ENCODE peak calls at places on chromosomes 16 and 17, in four cellular contexts. U, K, D and M are unnamed samples.

GRCh38 chr17:69609495-69610315 is 195.2 kb downstream of the MAP2K6 start:
- DNase-seq in D (no peak), K (no peak), U (no peak), M (no peak)

GRCh38 chr17:42775534-42776098 is 2.4 kb downstream of the VPS25 start:
- DNase-seq in D (no peak), K (no peak), U (no peak), M (no peak)

GRCh38 chr17:39701784-39702422 is 2.0 kb downstream of the ERBB2 start:
- DNase-seq in U (no peak), K (no peak), D (no peak), M (no peak)

GRCh38 chr16:87273471-87274030 is 43.6 kb downstream of the C16orf95 start:
- DNase-seq in K (no peak), D (no peak), U (no peak), M (no peak)

GRCh38 chr17:60695960-60696359 is 18.3 kb downstream of the BCAS3 start:
- DNase-seq in D (no peak), K (no peak), U (no peak), M (no peak)

GRCh38 chr17:45316271-45317112 is at the start of gene MAP3K14:
- DNase-seq in D (peak), K (peak), U (peak), M (peak)

GRCh38 chr17:65438173-65438572 is 123.3 kb downstream of the AXIN2 start:
- DNase-seq in D (no peak), U (no peak), K (no peak), M (no peak)

GRCh38 chr16:87201052-87201451 is 116.1 kb downstream of the C16orf95 start:
- DNase-seq in D (no peak), K (no peak), U (peak), M (no peak)

GRCh38 chr17:7260601-7261376 is 1.5 kb downstream of the CLDN7 start:
- DNase-seq in U (no peak), K (no peak), D (peak), M (no peak)

GRCh38 chr17:34249497-34249877 is 5.6 kb upstream of the CCL2 start:
- DNase-seq in K (no peak), U (no peak), D (no peak), M (no peak)

GRCh38 chr17:82931696-82932060 is 91.9 kb upstream of the ZNF750 start:
- DNase-seq in U (peak), K (no peak), D (no peak), M (peak)

GRCh38 chr16:50121721-50122445 is 31.2 kb upstream of the TENT4B start:
- DNase-seq in U (no peak), K (no peak), D (peak), M (no peak)

GRCh38 chr16:48318630-48319029 is 66.6 kb downstream of the SIAH1 start:
- DNase-seq in U (no peak), D (peak), K (no peak), M (no peak)

GRCh38 chr16:86647561-86647960 is 69.2 kb downstream of the FOXL1 start:
- DNase-seq in D (no peak), K (no peak), U (no peak), M (no peak)

GRCh38 chr16:82598766-82599165 is 28.0 kb upstream of the CDH13 start:
- DNase-seq in K (no peak), U (no peak), D (no peak), M (no peak)

GRCh38 chr17:46003907-46004748 is 5.1 kb downstream of the STH start:
- DNase-seq in K (no peak), U (no peak), D (no peak), M (peak)

GRCh38 chr17:27760069-27760885 is 40.1 kb downstream of the NOS2 start:
- DNase-seq in U (peak), D (peak), K (peak), M (peak)

GRCh38 chr17:76132574-76133338 is 8.3 kb downstream of the FOXJ1 start:
- DNase-seq in D (no peak), K (no peak), U (no peak), M (no peak)

GRCh38 chr17:7858487-7858832 is 657 bp downstream of the CYB5D1 start:
- DNase-seq in D (peak), K (peak), U (no peak), M (no peak)

GRCh38 chr17:31216053-31216751 is 80.8 kb downstream of the OMG start:
- DNase-seq in D (no peak), U (peak), K (no peak), M (no peak)

GRCh38 chr17:47694018-47694817 is at the start of gene TBKBP1:
- DNase-seq in U (peak), D (peak), K (peak), M (no peak)

GRCh38 chr16:89864421-89864820 is 9.0 kb upstream of the TCF25 start:
- DNase-seq in D (no peak), K (no peak), U (no peak), M (no peak)

GRCh38 chr17:21282231-21282630 is 2.3 kb upstream of the MAP2K3 start:
- DNase-seq in D (no peak), K (no peak), U (no peak), M (no peak)

GRCh38 chr17:17781591-17782424 is 55.0 kb downstream of the SREBF1 start:
- DNase-seq in U (peak), K (peak), D (no peak), M (peak)

GRCh38 chr17:17906418-17907215 is 65.6 kb downstream of the TOM1L2 start:
- DNase-seq in D (no peak), K (no peak), U (no peak), M (no peak)

GRCh38 chr16:57380671-57381462 is 8.6 kb downstream of the CX3CL1 start:
- DNase-seq in D (no peak), U (no peak), K (no peak), M (no peak)

GRCh38 chr17:45146616-45147101 is 1.6 kb upstream of the HEXIM1 start:
- DNase-seq in K (no peak), D (no peak), U (no peak), M (no peak)

GRCh38 chr16:5845046-5845445 is 747.5 kb upstream of the EEF2KMT start:
- DNase-seq in U (no peak), D (no peak), K (no peak), M (no peak)

GRCh38 chr16:67025151-67025550 is 3.8 kb upstream of the CBFB start:
- DNase-seq in D (no peak), K (no peak), U (no peak), M (no peak)

GRCh38 chr17:73803867-73804539 is 159.8 kb upstream of the SDK2 start:
- DNase-seq in U (no peak), D (no peak), K (no peak), M (no peak)